ENCODE peak calls at places on chromosome 18, in six cellular contexts. Q is astrocyte, X is neural progenitor cell, P is hepatocyte, H is OCI-LY7, W is SK-N-SH. Y is an unnamed sample.

GRCh38 chr18:24631238-24632025 is 171.0 kb downstream of the HRH4 start:
- DNase-seq in Q (no peak), X (peak; percentile 5), P (no peak), H (no peak), W (no peak), Y (no peak)

GRCh38 chr18:5879479-5879882 is 15.8 kb downstream of the TMEM200C start:
- DNase-seq in Q (peak; percentile 23), X (peak; percentile 31), P (peak; percentile 31), H (peak; percentile 22), W (peak; percentile 39), Y (no peak)

GRCh38 chr18:24265502-24266064 is 126.7 kb downstream of the CABYR start:
- DNase-seq in Q (no peak), X (no peak), P (no peak), H (no peak), W (no peak), Y (no peak)

GRCh38 chr18:52337286-52337685 is 2.7 kb upstream of the DCC start:
- DNase-seq in Q (peak; percentile 55), X (no peak), P (no peak), H (no peak), W (no peak), Y (no peak)

GRCh38 chr18:12478269-12479057 is 70.7 kb downstream of the PRELID3A start:
- DNase-seq in Q (no peak), X (no peak), P (no peak), H (no peak), W (no peak), Y (no peak)

GRCh38 chr18:75209952-75210261 is 690 bp upstream of the TSHZ1 start:
- DNase-seq in Q (no peak), X (peak; percentile 48), P (peak; percentile 26), H (peak; percentile 22), W (no peak), Y (no peak)

GRCh38 chr18:6482198-6482977 is 67.7 kb upstream of the L3MBTL4 start:
- DNase-seq in Q (peak; percentile 42), X (peak; percentile 83), P (peak; percentile 85), H (no peak), W (peak; percentile 67), Y (peak; percentile 37)

GRCh38 chr18:37565138-37565984 is at the start of gene CELF4:
- DNase-seq in Q (no peak), X (peak; percentile 51), P (peak; percentile 38), H (no peak), W (peak; percentile 77), Y (no peak)

GRCh38 chr18:21757833-21758232 is 17.2 kb downstream of the MIB1 start:
- DNase-seq in Q (no peak), X (no peak), P (no peak), H (no peak), W (no peak), Y (no peak)

GRCh38 chr18:26549486-26550435 is 1.4 kb upstream of the KCTD1 start:
- DNase-seq in Q (peak; percentile 62), X (peak; percentile 75), P (peak; percentile 59), H (peak; percentile 34), W (peak; percentile 82), Y (peak; percentile 79)

GRCh38 chr18:40875101-40875500 is 1079.9 kb upstream of the PIK3C3 start:
- DNase-seq in Q (no peak), X (no peak), P (no peak), H (no peak), W (no peak), Y (no peak)

GRCh38 chr18:35334821-35335220 is 9.4 kb downstream of the ZNF24 start:
- DNase-seq in Q (peak; percentile 79), X (no peak), P (no peak), H (no peak), W (no peak), Y (peak; percentile 70)

GRCh38 chr18:66838340-66838987 is 234.6 kb upstream of the CDH19 start:
- DNase-seq in Q (no peak), X (no peak), P (no peak), H (no peak), W (no peak), Y (no peak)
- H2AFZ ChIP-seq in Q (no peak overlapping the region), X (peak overlapping the region; percentile 26), P (no peak overlapping the region), H (no peak overlapping the region), W (no peak overlapping the region), Y (no peak overlapping the region)

GRCh38 chr18:31723639-31723997 is 37.1 kb downstream of the SLC25A52 start:
- DNase-seq in Q (no peak), X (no peak), P (no peak), H (no peak), W (no peak), Y (no peak)
- H3K4me3 ChIP-seq in Q (peak overlapping the region; percentile 53), X (no peak overlapping the region), P (no peak overlapping the region), H (no peak overlapping the region), W (peak overlapping the region; percentile 55), Y (no peak overlapping the region)

GRCh38 chr18:42155024-42155423 is 200.0 kb downstream of the PIK3C3 start:
- DNase-seq in Q (no peak), X (peak; percentile 31), P (no peak), H (no peak), W (peak; percentile 56), Y (no peak)
- H2AFZ ChIP-seq in Q (no peak overlapping the region), X (no peak overlapping the region), P (no peak overlapping the region), H (no peak overlapping the region), W (no peak overlapping the region), Y (no peak overlapping the region)

GRCh38 chr18:78980777-78981651 is 1.4 kb downstream of the SALL3 start:
- DNase-seq in Q (no peak), X (peak; percentile 68), P (no peak), H (no peak), W (no peak), Y (no peak)

GRCh38 chr18:78981652-78981955 is 2.0 kb downstream of the SALL3 start:
- DNase-seq in Q (no peak), X (peak; percentile 57), P (no peak), H (no peak), W (no peak), Y (no peak)

GRCh38 chr18:78980279-78980771 is 707 bp downstream of the SALL3 start:
- DNase-seq in Q (no peak), X (no peak), P (no peak), H (no peak), W (peak; percentile 44), Y (no peak)

GRCh38 chr18:78983530-78983929 is 3.9 kb downstream of the SALL3 start:
- DNase-seq in Q (no peak), X (peak; percentile 47), P (no peak), H (no peak), W (no peak), Y (no peak)

GRCh38 chr18:78982186-78982585 is 2.6 kb downstream of the SALL3 start:
- DNase-seq in Q (no peak), X (peak; percentile 55), P (no peak), H (no peak), W (no peak), Y (no peak)
- H3K4me3 ChIP-seq in Q (peak overlapping the region; percentile 55), X (peak overlapping the region; percentile 89), P (no peak overlapping the region), H (no peak overlapping the region), W (no peak overlapping the region), Y (no peak overlapping the region)

Y was measured in trophoblast cell.